ENCODE peak calls at places on chromosomes 1 and 21, in nine cellular contexts. H is BJ, S is nucleus accumbens, N is NCI-H2081, R is GM12865, X is hippocampal formation, W is astrocyte of the cerebellum, F is cardiac fibroblast, E is mucosa of gallbladder. M is an unnamed sample.

GRCh38 chr1:27522148-27522859 is 32.3 kb upstream of the WASF2 start:
- DNase-seq in H (no peak), S (peak; percentile 37), N (peak; percentile 70), R (no peak), X (no peak), W (no peak), F (no peak), E (no peak), M (no peak)

GRCh38 chr21:41965447-41966340 is 11.9 kb upstream of the C2CD2 start:
- DNase-seq in H (no peak), S (no peak), N (no peak), R (no peak), X (no peak), W (no peak), F (no peak), E (no peak), M (no peak)

GRCh38 chr1:85444381-85444780 is 20.6 kb downstream of the DDAH1 start:
- DNase-seq in H (no peak), S (no peak), N (no peak), R (no peak), X (no peak), W (no peak), F (peak; percentile 45), E (no peak), M (no peak)

GRCh38 chr1:156591432-156592157 is at the start of gene NAXE:
- DNase-seq in H (no peak), S (peak; percentile 68), N (peak; percentile 80), R (peak; percentile 80), X (peak; percentile 49), W (no peak), F (peak; percentile 40), E (peak; percentile 63), M (no peak)

GRCh38 chr21:35475768-35476167 is 426.7 kb upstream of the RUNX1 start:
- DNase-seq in H (no peak), S (no peak), N (no peak), R (no peak), X (no peak), W (no peak), F (peak; percentile 83), E (no peak), M (peak; percentile 25)

GRCh38 chr1:43938892-43939587 is 5.4 kb downstream of the ARTN start:
- DNase-seq in H (no peak), S (no peak), N (no peak), R (no peak), X (no peak), W (no peak), F (no peak), E (no peak), M (no peak)

GRCh38 chr1:194227157-194227556 is 1040.7 kb upstream of the B3GALT2 start:
- DNase-seq in H (no peak), S (no peak), N (no peak), R (no peak), X (no peak), W (no peak), F (no peak), E (no peak), M (no peak)

GRCh38 chr21:40146201-40146890 is 279.1 kb downstream of the PCP4 start:
- DNase-seq in H (no peak), S (no peak), N (no peak), R (no peak), X (no peak), W (no peak), F (no peak), E (no peak), M (no peak)

GRCh38 chr1:243470492-243470891 is 214.7 kb downstream of the SDCCAG8 start:
- DNase-seq in H (no peak), S (no peak), N (no peak), R (no peak), X (no peak), W (no peak), F (no peak), E (no peak), M (no peak)

GRCh38 chr1:171251741-171252300 is 3.5 kb downstream of the FMO1 start:
- DNase-seq in H (no peak), S (no peak), N (peak; percentile 38), R (peak; percentile 52), X (no peak), W (no peak), F (peak; percentile 25), E (no peak), M (no peak)

GRCh38 chr1:64356636-64357256 is 113.2 kb upstream of the CACHD1 start:
- DNase-seq in H (no peak), S (no peak), N (no peak), R (no peak), X (no peak), W (no peak), F (no peak), E (no peak), M (no peak)

GRCh38 chr1:8598060-8598724 is 219.2 kb downstream of the RERE start:
- DNase-seq in H (no peak), S (peak; percentile 32), N (peak; percentile 73), R (no peak), X (peak; percentile 78), W (peak; percentile 22), F (peak; percentile 67), E (peak; percentile 59), M (no peak)

GRCh38 chr1:16141573-16142336 is 14.1 kb downstream of the EPHA2 start:
- DNase-seq in H (no peak), S (no peak), N (peak; percentile 56), R (no peak), X (no peak), W (no peak), F (no peak), E (no peak), M (no peak)

GRCh38 chr1:94962745-94963265 is 35.9 kb upstream of the CNN3 start:
- DNase-seq in H (no peak), S (no peak), N (no peak), R (peak; percentile 76), X (peak; percentile 29), W (no peak), F (peak; percentile 56), E (peak; percentile 64), M (no peak)

GRCh38 chr1:24119489-24119858 is 7.5 kb upstream of the MYOM3 start:
- DNase-seq in H (no peak), S (no peak), N (no peak), R (no peak), X (no peak), W (no peak), F (no peak), E (no peak), M (no peak)

GRCh38 chr1:24727490-24728214 is 17.6 kb upstream of the CLIC4 start:
- DNase-seq in H (peak; percentile 79), S (no peak), N (no peak), R (peak; percentile 90), X (no peak), W (no peak), F (peak; percentile 91), E (peak; percentile 72), M (peak; percentile 49)

GRCh38 chr1:33346921-33347649 is 26.2 kb upstream of the A3GALT2 start:
- DNase-seq in H (peak; percentile 79), S (no peak), N (no peak), R (no peak), X (no peak), W (peak; percentile 73), F (peak; percentile 96), E (peak; percentile 63), M (no peak)

GRCh38 chr1:29624320-29624719 is 388.0 kb downstream of the PTPRU start:
- DNase-seq in H (no peak), S (no peak), N (no peak), R (no peak), X (no peak), W (no peak), F (no peak), E (no peak), M (no peak)

GRCh38 chr21:42535602-42536171 is 22.0 kb downstream of the SLC37A1 start:
- DNase-seq in H (no peak), S (no peak), N (no peak), R (peak; percentile 86), X (no peak), W (no peak), F (no peak), E (no peak), M (no peak)

GRCh38 chr1:213303286-213303685 is 252.2 kb downstream of the RPS6KC1 start:
- DNase-seq in H (peak; percentile 16), S (no peak), N (no peak), R (no peak), X (no peak), W (peak; percentile 36), F (no peak), E (peak; percentile 28), M (no peak)

GRCh38 chr1:77476460-77476859 is 194.6 kb downstream of the AK5 start:
- DNase-seq in H (no peak), S (no peak), N (no peak), R (no peak), X (no peak), W (no peak), F (no peak), E (no peak), M (no peak)

GRCh38 chr1:170692866-170693575 is 29.1 kb downstream of the PRRX1 start:
- DNase-seq in H (no peak), S (no peak), N (no peak), R (no peak), X (no peak), W (peak; percentile 63), F (peak; percentile 88), E (no peak), M (no peak)

GRCh38 chr1:86648255-86648654 is 56.1 kb upstream of the SH3GLB1 start:
- DNase-seq in H (peak; percentile 21), S (no peak), N (no peak), R (no peak), X (no peak), W (peak; percentile 29), F (peak; percentile 85), E (no peak), M (peak; percentile 11)

GRCh38 chr1:115156826-115157468 is 67.6 kb upstream of the TSPAN2 start:
- DNase-seq in H (no peak), S (no peak), N (no peak), R (no peak), X (no peak), W (no peak), F (no peak), E (no peak), M (no peak)

GRCh38 chr21:34761758-34762330 is 93.0 kb downstream of the CLIC6 start:
- DNase-seq in H (no peak), S (no peak), N (no peak), R (no peak), X (no peak), W (no peak), F (no peak), E (no peak), M (no peak)

GRCh38 chr21:34833465-34833864 is 164.7 kb downstream of the CLIC6 start:
- DNase-seq in H (no peak), S (no peak), N (no peak), R (no peak), X (no peak), W (no peak), F (no peak), E (no peak), M (no peak)

GRCh38 chr21:35563885-35564451 is 496.4 kb downstream of the SETD4 start:
- DNase-seq in H (peak; percentile 93), S (no peak), N (peak; percentile 27), R (no peak), X (no peak), W (peak; percentile 99), F (peak; percentile 100), E (peak; percentile 34), M (peak; percentile 87)

M was measured in AG09319.